ENCODE peak calls at places on chromosomes 7 and 10, in six cellular contexts. F is fibroblast of lung, D is NAMALWA, E is fibroblast of the conjunctiva, Z is C1 segment of cervical spinal cord, G is fibroblast of the aortic adventitia. H is an unnamed sample.

GRCh38 chr7:87934699-87935372 is 785 bp downstream of the ADAM22 start:
- DNase-seq in F (peak), D (no peak), E (no peak), Z (peak), G (peak), H (no peak)

GRCh38 chr10:69789164-69789576 is 12.5 kb upstream of the COL13A1 start:
- DNase-seq in F (no peak), D (peak), E (no peak), Z (no peak), G (no peak), H (no peak)

GRCh38 chr10:55065185-55065584 is 264.2 kb upstream of the PCDH15 start:
- DNase-seq in F (no peak), D (no peak), E (no peak), Z (no peak), G (no peak), H (no peak)

GRCh38 chr7:41185851-41186250 is 517.0 kb downstream of the INHBA start:
- DNase-seq in F (no peak), D (no peak), E (no peak), Z (no peak), G (no peak), H (no peak)

GRCh38 chr7:142104550-142105527 is 6.7 kb upstream of the MGAM2 start:
- DNase-seq in F (no peak), D (no peak), E (no peak), Z (no peak), G (peak), H (peak)

GRCh38 chr10:100930368-100930767 is 17.6 kb downstream of the SLF2 start:
- DNase-seq in F (no peak), D (no peak), E (no peak), Z (no peak), G (no peak), H (no peak)

GRCh38 chr7:340979-341694 is 51.2 kb downstream of the FOXL3 start:
- DNase-seq in F (no peak), D (no peak), E (no peak), Z (no peak), G (no peak), H (no peak)

GRCh38 chr7:36661135-36661840 is 63.0 kb downstream of the AOAH start:
- DNase-seq in F (no peak), D (no peak), E (no peak), Z (no peak), G (peak), H (no peak)

GRCh38 chr10:5618042-5618441 is 48.4 kb downstream of the ASB13 start:
- DNase-seq in F (no peak), D (no peak), E (no peak), Z (no peak), G (no peak), H (no peak)

GRCh38 chr7:157495177-157495553 is 158.4 kb downstream of the DNAJB6 start:
- DNase-seq in F (no peak), D (no peak), E (no peak), Z (no peak), G (no peak), H (no peak)

GRCh38 chr7:94591185-94591584 is 64.7 kb downstream of the SGCE start:
- DNase-seq in F (no peak), D (peak), E (no peak), Z (no peak), G (no peak), H (no peak)

GRCh38 chr7:45242261-45242660 is 84.7 kb downstream of the RAMP3 start:
- DNase-seq in F (no peak), D (no peak), E (no peak), Z (no peak), G (no peak), H (no peak)

GRCh38 chr10:31143331-31143935 is 111.8 kb upstream of the ZNF438 start:
- DNase-seq in F (no peak), D (no peak), E (no peak), Z (no peak), G (no peak), H (no peak)

GRCh38 chr7:22726345-22726848 is 603 bp upstream of the IL6 start:
- DNase-seq in F (peak), D (peak), E (peak), Z (no peak), G (peak), H (peak)

GRCh38 chr7:93836111-93836510 is 54.4 kb downstream of the TFPI2 start:
- DNase-seq in F (peak), D (no peak), E (peak), Z (no peak), G (peak), H (no peak)

GRCh38 chr10:113362645-113363091 is 190.2 kb upstream of the HABP2 start:
- DNase-seq in F (no peak), D (no peak), E (peak), Z (no peak), G (peak), H (no peak)

GRCh38 chr10:70928140-70928539 is 39.8 kb upstream of the PCBD1 start:
- DNase-seq in F (no peak), D (no peak), E (no peak), Z (no peak), G (peak), H (no peak)